ENCODE peak calls at places on chromosomes 6 and 20, in ten cellular contexts. A is cardiac muscle cell; B is K562; C is activated CD4-positive, CD25-positive, alpha-beta regulatory T cell treated with anti-CD3 and anti-CD28 coated beads, Interleukin-2, amount 50 U/mL, for 16 hours; Y is NCI-H2227 treated with DMSO at 0.1 percent for 48 hours; Q is T-cell; S is SK-MEL-5; X is stimulated activated CD4-positive, alpha-beta T cell treated with anti-CD3 and anti-CD28 coated beads, Interleukin-12 subunit alpha, Interleukin-12 subunit beta, amount 100 ng/mL, for 48 hours; R is skeletal muscle cell; I is sciatic nerve. O is an unnamed sample.

GRCh38 chr6:23282243-23283021 is 713.1 kb downstream of the HDGFL1 start:
- DNase-seq in A (no peak), B (no peak), C (no peak), Y (peak; percentile 12), Q (no peak), S (no peak), X (no peak), R (no peak), I (no peak), O (no peak)

GRCh38 chr6:100088009-100088408 is 94.0 kb upstream of the MCHR2 start:
- DNase-seq in A (no peak), B (no peak), C (no peak), Y (no peak), Q (no peak), S (no peak), X (no peak), R (peak; percentile 76), I (no peak), O (no peak)

GRCh38 chr6:57283096-57283495 is 34.3 kb upstream of the PRIM2 start:
- DNase-seq in A (no peak), B (no peak), C (no peak), Y (no peak), Q (no peak), S (no peak), X (no peak), R (peak; percentile 36), I (no peak), O (no peak)

GRCh38 chr20:43583982-43584432 is 6.7 kb upstream of the IFT52 start:
- DNase-seq in A (peak; percentile 54), B (peak; percentile 73), C (no peak), Y (no peak), Q (no peak), S (peak; percentile 62), X (no peak), R (peak; percentile 98), I (peak; percentile 83), O (no peak)

GRCh38 chr6:128519132-128519930 is 1.1 kb downstream of the PTPRK start:
- DNase-seq in A (peak; percentile 70), B (no peak), C (no peak), Y (no peak), Q (no peak), S (peak; percentile 20), X (peak; percentile 12), R (no peak), I (peak; percentile 64), O (peak; percentile 28)

GRCh38 chr6:16760536-16761468 is at the start of gene ATXN1:
- DNase-seq in A (peak; percentile 71), B (peak; percentile 59), C (no peak), Y (no peak), Q (peak; percentile 45), S (peak; percentile 64), X (peak; percentile 31), R (no peak), I (peak; percentile 75), O (peak; percentile 54)

GRCh38 chr6:167200806-167201205 is 43.0 kb upstream of the GPR31 start:
- DNase-seq in A (no peak), B (no peak), C (no peak), Y (no peak), Q (no peak), S (no peak), X (no peak), R (no peak), I (no peak), O (no peak)

GRCh38 chr6:20377623-20378265 is 23.9 kb upstream of the E2F3 start:
- DNase-seq in A (no peak), B (no peak), C (no peak), Y (no peak), Q (no peak), S (peak; percentile 26), X (no peak), R (no peak), I (no peak), O (no peak)

GRCh38 chr6:118712955-118713354 is 61.6 kb upstream of the CEP85L start:
- DNase-seq in A (no peak), B (no peak), C (no peak), Y (no peak), Q (no peak), S (peak; percentile 51), X (no peak), R (peak; percentile 68), I (no peak), O (no peak)

GRCh38 chr6:112877134-112878100 is 530.3 kb downstream of the RFPL4B start:
- DNase-seq in A (no peak), B (no peak), C (no peak), Y (no peak), Q (no peak), S (peak; percentile 39), X (no peak), R (peak; percentile 86), I (no peak), O (no peak)

GRCh38 chr20:34579936-34580587 is 21.5 kb downstream of the MAP1LC3A start:
- DNase-seq in A (no peak), B (no peak), C (no peak), Y (no peak), Q (no peak), S (no peak), X (no peak), R (no peak), I (peak; percentile 42), O (no peak)

GRCh38 chr6:24909281-24910216 is 26.2 kb downstream of the RIPOR2 start:
- DNase-seq in A (no peak), B (no peak), C (no peak), Y (no peak), Q (no peak), S (no peak), X (no peak), R (no peak), I (no peak), O (no peak)

GRCh38 chr20:11158146-11158545 is 484.3 kb upstream of the JAG1 start:
- DNase-seq in A (no peak), B (no peak), C (no peak), Y (no peak), Q (no peak), S (peak; percentile 61), X (no peak), R (no peak), I (no peak), O (no peak)

GRCh38 chr20:50304883-50305635 is 114.4 kb downstream of the CEBPB start:
- DNase-seq in A (no peak), B (no peak), C (no peak), Y (no peak), Q (no peak), S (no peak), X (no peak), R (peak; percentile 97), I (peak; percentile 86), O (no peak)

GRCh38 chr6:31001489-31001888 is 8.8 kb upstream of the MUC22 start:
- DNase-seq in A (no peak), B (no peak), C (no peak), Y (no peak), Q (no peak), S (no peak), X (no peak), R (no peak), I (no peak), O (no peak)

GRCh38 chr20:44848254-44849015 is 37.1 kb upstream of the YWHAB start:
- DNase-seq in A (no peak), B (no peak), C (no peak), Y (no peak), Q (no peak), S (no peak), X (no peak), R (no peak), I (no peak), O (no peak)

GRCh38 chr6:166351715-166352285 is 9.5 kb upstream of the SFT2D1 start:
- DNase-seq in A (no peak), B (peak; percentile 75), C (no peak), Y (no peak), Q (no peak), S (peak; percentile 32), X (no peak), R (no peak), I (no peak), O (no peak)

GRCh38 chr20:60105404-60105803 is 147.2 kb downstream of the CDH26 start:
- DNase-seq in A (no peak), B (no peak), C (no peak), Y (no peak), Q (no peak), S (no peak), X (no peak), R (no peak), I (no peak), O (no peak)

GRCh38 chr6:2791124-2792050 is 26.2 kb downstream of the WRNIP1 start:
- DNase-seq in A (peak; percentile 79), B (peak; percentile 82), C (no peak), Y (peak; percentile 51), Q (peak; percentile 40), S (peak; percentile 92), X (peak; percentile 53), R (no peak), I (no peak), O (peak; percentile 43)

GRCh38 chr6:3805448-3806123 is 43.6 kb upstream of the FAM50B start:
- DNase-seq in A (no peak), B (no peak), C (no peak), Y (no peak), Q (no peak), S (no peak), X (no peak), R (no peak), I (no peak), O (no peak)

GRCh38 chr6:21664263-21665081 is 70.9 kb downstream of the SOX4 start:
- DNase-seq in A (peak; percentile 24), B (no peak), C (no peak), Y (no peak), Q (no peak), S (no peak), X (peak; percentile 5), R (no peak), I (peak; percentile 71), O (peak; percentile 30)

GRCh38 chr20:1671891-1672669 is 14.5 kb upstream of the SIRPG start:
- DNase-seq in A (no peak), B (no peak), C (no peak), Y (no peak), Q (no peak), S (no peak), X (no peak), R (no peak), I (no peak), O (no peak)

GRCh38 chr6:3151705-3152104 is 5.6 kb downstream of the TUBB2A start:
- DNase-seq in A (no peak), B (no peak), C (no peak), Y (no peak), Q (no peak), S (no peak), X (no peak), R (no peak), I (no peak), O (no peak)

O was measured in progenitor cell of endocrine pancreas.